ENCODE peak calls at places on chromosomes 1 and 21, in nine cellular contexts. A, Y, E, G, H, U, I, P and N are unnamed samples.
A peak's percentile ranks its signal among the peaks of the same experiment; 100 is the strongest.

GRCh38 chr21:15617968-15618367 is 111.8 kb upstream of the USP25 start:
- DNase-seq in G (peak; percentile 88), A (peak; percentile 47), H (no peak), I (no peak), U (no peak), P (no peak), Y (peak; percentile 41), E (peak; percentile 5), N (no peak)

GRCh38 chr1:240093120-240093961 is 1.7 kb downstream of the FMN2 start:
- DNase-seq in Y (no peak), A (peak; percentile 31), E (peak; percentile 79), P (no peak), H (no peak), I (peak; percentile 67), U (peak; percentile 85), G (no peak), N (peak; percentile 85)

GRCh38 chr1:189336115-189337100 is 1141.3 kb downstream of the BRINP3 start:
- DNase-seq in E (no peak), H (no peak), A (no peak), P (no peak), Y (no peak), U (no peak), G (no peak), I (no peak), N (no peak)

GRCh38 chr1:197304626-197305200 is 36.7 kb downstream of the CRB1 start:
- DNase-seq in P (no peak), H (no peak), I (no peak), A (no peak), G (no peak), E (no peak), U (no peak), Y (no peak), N (no peak)

GRCh38 chr1:161092621-161093028 is 3.3 kb upstream of the NECTIN4 start:
- DNase-seq in H (no peak), U (peak; percentile 20), E (peak; percentile 11), Y (peak; percentile 83), A (no peak), G (peak; percentile 57), I (no peak), P (no peak), N (no peak)

GRCh38 chr1:156140879-156141707 is 12.3 kb upstream of the SEMA4A start:
- DNase-seq in H (no peak), I (peak; percentile 92), U (peak; percentile 97), P (no peak), Y (no peak), A (no peak), E (peak; percentile 85), G (no peak), N (no peak)

GRCh38 chr1:155010211-155010918 is 7.8 kb downstream of the ZBTB7B start:
- DNase-seq in A (no peak), P (peak; percentile 89), G (no peak), Y (no peak), H (no peak), I (no peak), E (no peak), U (no peak), N (no peak)

GRCh38 chr1:211828584-211829342 is 1.8 kb downstream of the LPGAT1 start:
- DNase-seq in I (no peak), P (no peak), H (no peak), E (no peak), A (no peak), G (peak; percentile 16), U (no peak), Y (no peak), N (no peak)

GRCh38 chr1:179930867-179931266 is 23.7 kb upstream of the CEP350 start:
- DNase-seq in U (no peak), E (no peak), P (no peak), A (peak; percentile 18), H (no peak), Y (peak; percentile 51), G (no peak), I (no peak), N (no peak)

GRCh38 chr1:113057006-113057405 is 16.0 kb upstream of the LRIG2 start:
- DNase-seq in E (peak; percentile 47), I (peak; percentile 51), U (peak; percentile 89), Y (no peak), A (no peak), H (peak; percentile 18), P (no peak), G (no peak), N (peak; percentile 66)

GRCh38 chr1:201436461-201436860 is 14.9 kb upstream of the TNNI1 start:
- DNase-seq in G (no peak), A (peak; percentile 68), U (peak; percentile 88), E (no peak), Y (no peak), H (no peak), I (peak; percentile 86), P (no peak), N (no peak)

GRCh38 chr21:42563261-42564045 is 49.8 kb downstream of the SLC37A1 start:
- DNase-seq in H (no peak), Y (peak; percentile 22), G (no peak), U (peak; percentile 21), E (no peak), A (no peak), I (no peak), P (no peak), N (no peak)

GRCh38 chr1:2226525-2227340 is 1.4 kb upstream of the SKI start:
- DNase-seq in P (no peak), I (no peak), U (peak; percentile 80), G (no peak), A (no peak), H (no peak), E (peak; percentile 82), Y (no peak), N (peak; percentile 83)

GRCh38 chr21:36297938-36298572 is 21.9 kb upstream of the MORC3 start:
- DNase-seq in A (peak; percentile 29), P (peak; percentile 35), G (no peak), I (no peak), U (no peak), E (no peak), H (peak; percentile 87), Y (peak; percentile 85), N (no peak)

GRCh38 chr1:12031039-12031980 is 12.0 kb downstream of the MIIP start:
- DNase-seq in Y (peak; percentile 18), G (peak; percentile 56), E (peak; percentile 80), I (peak; percentile 49), H (peak; percentile 47), P (no peak), U (peak; percentile 81), A (peak; percentile 28), N (no peak)

GRCh38 chr1:39381839-39382238 is 109.6 kb upstream of the BMP8A start:
- DNase-seq in E (no peak), U (no peak), A (no peak), G (peak; percentile 25), I (no peak), Y (no peak), P (no peak), H (no peak), N (no peak)
- TF ChIP-seq CTCF in E (no peak), U (no peak), A (no peak), G (no peak), I (no peak), Y (no peak), P (no peak), H (no peak), N (no peak)

DNA sequence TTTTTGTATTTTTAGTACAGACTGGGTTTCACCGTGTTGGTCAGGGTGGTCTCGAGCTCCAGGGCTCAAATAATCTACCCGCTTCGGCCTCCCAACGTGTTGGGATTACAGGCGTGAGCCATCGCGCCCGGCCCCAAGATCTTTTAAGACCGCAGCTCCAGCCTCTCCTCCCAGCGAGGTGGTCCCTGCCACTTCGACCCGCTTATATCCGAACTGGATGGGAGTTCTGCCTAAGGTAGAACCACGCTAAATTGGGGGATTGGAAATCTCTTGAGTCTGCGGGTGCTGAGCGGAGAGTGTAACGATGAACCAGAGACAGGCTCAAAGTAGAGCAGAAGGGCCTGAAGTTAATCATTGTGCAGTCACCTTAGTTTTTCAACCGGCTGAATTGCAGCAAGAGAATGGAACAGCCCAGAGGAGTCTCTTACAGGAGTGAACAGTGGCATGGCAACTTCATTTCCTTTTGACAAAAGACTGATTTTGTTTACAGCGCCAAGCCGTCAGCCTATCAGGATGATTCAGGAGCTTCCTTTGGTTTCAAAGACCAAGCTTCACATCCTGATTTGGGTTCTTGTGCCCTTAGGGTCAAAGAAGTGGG is 726 bp upstream of the CYB5R1 start:
- DNase-seq in E (peak; percentile 37), H (no peak), U (no peak), A (no peak), P (no peak), I (no peak), Y (peak; percentile 43), G (no peak), N (no peak)
- TF ChIP-seq CTCF in E (no peak), H (no peak), U (no peak), A (no peak), P (no peak), I (no peak), Y (no peak), G (no peak), N (no peak)

GRCh38 chr1:210325026-210325670 is 3.6 kb upstream of the HHAT start:
- DNase-seq in Y (no peak), I (no peak), P (no peak), U (no peak), A (no peak), E (no peak), G (no peak), H (no peak), N (no peak)
- TF ChIP-seq CTCF in Y (no peak), I (no peak), P (no peak), U (no peak), A (no peak), E (no peak), G (no peak), H (no peak), N (no peak)

GRCh38 chr1:4585705-4586104 is 68.7 kb upstream of the AJAP1 start:
- DNase-seq in P (no peak), H (no peak), I (no peak), E (no peak), Y (no peak), A (no peak), G (no peak), U (no peak), N (no peak)

GRCh38 chr1:4587721-4588120 is 66.7 kb upstream of the AJAP1 start:
- DNase-seq in H (no peak), A (no peak), U (no peak), E (no peak), Y (no peak), G (no peak), P (no peak), I (no peak), N (no peak)

GRCh38 chr1:4584471-4584870 is 69.9 kb upstream of the AJAP1 start:
- DNase-seq in H (no peak), G (no peak), Y (no peak), P (no peak), E (no peak), A (no peak), I (no peak), U (no peak), N (no peak)

GRCh38 chr1:4586611-4587010 is 67.8 kb upstream of the AJAP1 start:
- DNase-seq in H (no peak), A (no peak), Y (no peak), P (no peak), E (no peak), U (no peak), I (no peak), G (no peak), N (no peak)

DNA sequence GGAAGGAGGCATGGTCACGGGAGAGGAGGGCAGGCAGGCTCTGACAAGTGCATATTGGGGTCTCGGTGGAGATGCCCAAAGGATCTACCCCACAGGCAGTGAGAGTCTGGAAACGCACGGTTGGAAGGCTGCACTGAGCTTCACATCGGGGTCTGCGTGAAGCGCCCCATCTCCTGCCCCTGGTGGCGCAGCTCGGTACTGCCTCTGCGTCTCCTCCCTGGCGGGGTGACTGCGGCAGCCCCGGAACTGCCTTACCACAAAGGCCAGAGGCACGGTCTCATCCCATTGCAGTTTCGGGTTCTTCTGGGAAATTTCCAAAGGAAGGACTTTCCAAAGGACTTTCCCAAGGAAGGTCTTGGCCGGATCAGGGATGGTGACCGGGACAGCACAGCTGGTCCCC is 69.2 kb upstream of the AJAP1 start:
- DNase-seq in P (no peak), H (peak; percentile 26), G (no peak), A (peak; percentile 4), U (peak; percentile 91), Y (no peak), E (peak; percentile 50), I (peak; percentile 80), N (no peak)
- TF ChIP-seq CTCF in P (peak; percentile 64), H (peak; percentile 72), G (peak; percentile 38), A (peak; percentile 23), U (peak; percentile 88), Y (peak; percentile 20), E (no peak), I (peak; percentile 86), N (peak; percentile 6)